ENCODE peak calls at places on chromosomes 12 and 14, in six cellular contexts. S is mammary epithelial cell, G is fibroblast of the aortic adventitia, L is right atrium auricular region, U is neural crest cell, R is uterus. K is an unnamed sample.
A peak's percentile ranks its signal among the peaks of the same experiment; 100 is the strongest.

GRCh38 chr14:92880851-92881250 is 42.1 kb upstream of the CHGA start:
- DNase-seq in G (peak; percentile 53), R (no peak), U (no peak), S (peak; percentile 58), L (peak; percentile 28), K (peak; percentile 19)

GRCh38 chr12:1644523-1645438 is 15.8 kb downstream of the WNT5B start:
- DNase-seq in L (peak; percentile 77), U (no peak), R (peak; percentile 82), S (peak; percentile 46), G (peak; percentile 79), K (peak; percentile 84)

GRCh38 chr14:22837059-22837749 is 819 bp downstream of the MMP14 start:
- DNase-seq in L (no peak), R (peak; percentile 70), S (peak; percentile 36), U (peak; percentile 41), G (peak; percentile 68), K (peak; percentile 60)

GRCh38 chr12:128077211-128077916 is 189.6 kb upstream of the TMEM132C start:
- DNase-seq in R (no peak), G (peak; percentile 47), S (no peak), U (no peak), L (no peak), K (no peak)

GRCh38 chr12:71950819-71951218 is 12.2 kb downstream of the TPH2 start:
- DNase-seq in G (no peak), L (no peak), U (no peak), S (no peak), R (no peak), K (no peak)

GRCh38 chr14:24710403-24711063 is 76.5 kb upstream of the GZMB start:
- DNase-seq in L (peak; percentile 83), R (peak; percentile 50), U (peak; percentile 51), S (peak; percentile 17), G (peak; percentile 67), K (peak; percentile 57)

GRCh38 chr12:85191-85666 is 18.7 kb downstream of the IQSEC3 start:
- DNase-seq in G (no peak), U (no peak), R (no peak), L (no peak), S (no peak), K (no peak)

GRCh38 chr12:128573907-128574306 is 249.9 kb downstream of the SLC15A4 start:
- DNase-seq in L (no peak), S (no peak), U (no peak), R (no peak), G (no peak), K (no peak)

GRCh38 chr12:82479511-82479910 is 121.2 kb downstream of the METTL25 start:
- DNase-seq in G (peak; percentile 52), L (no peak), S (peak; percentile 69), R (no peak), U (no peak), K (peak; percentile 37)

GRCh38 chr12:110245278-110245868 is 35.7 kb upstream of the ATP2A2 start:
- DNase-seq in R (no peak), L (peak; percentile 59), G (no peak), U (peak; percentile 9), S (no peak), K (no peak)

GRCh38 chr14:68460541-68460940 is 332.3 kb downstream of the ZFP36L1 start:
- DNase-seq in U (no peak), L (peak; percentile 75), R (no peak), G (peak; percentile 72), S (no peak), K (no peak)

GRCh38 chr12:106226884-106227640 is 20.8 kb downstream of the CKAP4 start:
- DNase-seq in S (peak; percentile 71), L (peak; percentile 60), G (peak; percentile 82), U (peak; percentile 34), R (no peak), K (peak; percentile 56)

GRCh38 chr14:94392510-94392935 is 4.1 kb upstream of the SERPINA1 start:
- DNase-seq in U (no peak), S (peak; percentile 71), R (no peak), G (peak; percentile 62), L (peak; percentile 68), K (no peak)

GRCh38 chr14:64658201-64658600 is 46.0 kb upstream of the PLEKHG3 start:
- DNase-seq in U (no peak), L (no peak), R (no peak), G (no peak), S (no peak), K (no peak)

GRCh38 chr12:122227341-122227740 is 1.5 kb upstream of the DIABLO start:
- DNase-seq in L (no peak), R (no peak), U (no peak), G (no peak), S (no peak), K (no peak)

GRCh38 chr12:10722502-10722904 is 620 bp downstream of the YBX3 start:
- DNase-seq in G (peak; percentile 56), R (peak; percentile 59), L (peak; percentile 63), S (peak; percentile 60), U (peak; percentile 22), K (peak; percentile 48)
- TF ChIP-seq CTCF in G (peak; percentile 21), R (peak; percentile 27), L (peak; percentile 37), S (no peak), U (peak; percentile 45), K (no peak)

DNA sequence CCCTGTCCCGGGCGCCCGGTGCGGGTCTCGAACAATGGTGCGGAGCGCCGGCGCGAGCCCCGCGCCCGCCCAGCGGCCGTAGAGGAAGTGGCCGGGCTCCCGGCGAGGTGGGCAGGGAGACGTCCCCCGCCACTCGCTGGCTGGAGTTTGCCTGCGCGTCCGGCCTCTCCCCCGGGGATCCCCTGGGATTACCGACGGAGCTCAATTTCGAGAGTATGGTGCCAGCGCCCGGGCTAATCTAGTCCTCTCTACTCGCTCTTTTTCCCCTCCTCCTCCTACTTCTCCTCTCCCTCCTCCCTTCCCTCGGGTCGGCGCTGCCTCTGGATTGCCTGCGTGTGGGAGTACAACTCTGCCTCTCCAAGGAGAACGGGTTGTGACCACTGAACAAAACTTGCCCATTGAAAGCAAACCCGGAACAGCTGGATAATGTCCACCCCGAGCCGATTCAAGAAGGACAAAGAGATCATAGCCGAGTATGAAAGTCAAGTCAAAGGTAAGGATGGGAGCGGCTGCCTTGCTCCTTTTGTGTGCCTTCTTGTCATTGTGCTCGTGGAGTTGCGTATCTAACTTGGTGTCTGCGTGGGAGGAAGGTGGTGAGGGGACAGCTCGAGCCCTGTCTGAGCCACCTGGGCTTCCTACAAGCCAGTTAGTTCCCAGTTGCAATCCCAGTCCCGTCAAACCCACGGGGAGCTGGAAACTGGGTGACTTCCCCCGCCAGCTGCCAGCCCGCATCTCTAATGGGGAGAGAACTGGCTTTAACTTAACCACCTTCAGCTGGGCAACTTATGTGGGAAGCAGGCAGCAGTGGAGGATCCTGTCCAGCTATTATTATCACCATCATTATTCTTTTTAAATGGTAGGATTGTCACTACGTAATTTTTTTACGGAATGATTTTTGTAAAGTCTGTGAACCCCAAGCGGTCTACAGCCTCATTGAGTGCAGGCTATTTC is at the start of gene SRGAP1:
- DNase-seq in U (peak; percentile 48), L (peak; percentile 75), R (peak; percentile 72), S (peak; percentile 67), G (peak; percentile 87), K (peak; percentile 49)
- TF ChIP-seq CTCF in U (no peak), L (no peak), R (peak; percentile 9), S (no peak), G (peak; percentile 39), K (no peak)

GRCh38 chr12:94551810-94552209 is 92.1 kb upstream of the CEP83 start:
- DNase-seq in L (no peak), R (no peak), S (no peak), G (no peak), U (no peak), K (no peak)

GRCh38 chr12:94550964-94551363 is 91.3 kb upstream of the CEP83 start:
- DNase-seq in U (no peak), R (no peak), L (no peak), G (no peak), S (peak; percentile 58), K (no peak)

GRCh38 chr12:94545937-94546771 is 86.5 kb upstream of the CEP83 start:
- DNase-seq in L (no peak), S (peak; percentile 65), U (peak; percentile 39), G (peak; percentile 81), R (peak; percentile 24), K (peak; percentile 51)
- TF ChIP-seq CTCF in L (peak; percentile 90), S (peak; percentile 95), U (peak; percentile 82), G (peak; percentile 88), R (peak; percentile 57), K (peak; percentile 76)

DNA sequence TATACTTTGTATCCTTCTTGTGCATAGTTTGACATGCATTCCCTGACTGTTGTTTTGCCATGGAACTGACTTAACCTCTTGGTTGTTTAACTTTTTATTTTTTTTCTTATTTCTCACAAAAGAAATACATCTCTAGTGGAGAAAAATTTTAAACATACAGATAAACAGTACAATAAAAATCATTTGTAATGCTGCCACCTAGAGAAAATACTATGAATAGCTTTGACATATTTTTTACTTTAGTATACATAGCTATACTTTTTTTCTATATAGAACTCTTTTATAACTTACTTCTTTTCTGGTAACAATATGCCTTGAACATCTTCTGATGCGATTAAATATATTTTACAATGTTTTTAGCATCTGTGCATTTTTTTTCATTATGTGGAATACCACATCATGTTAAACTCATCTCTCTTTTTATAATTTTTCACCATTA is 184.5 kb downstream of the AKAP6 start:
- DNase-seq in L (no peak), U (no peak), S (peak; percentile 4), R (no peak), G (peak; percentile 46), K (peak; percentile 20)
- TF ChIP-seq CTCF in L (peak; percentile 66), U (peak; percentile 71), S (peak; percentile 43), R (peak; percentile 25), G (peak; percentile 47), K (peak; percentile 84)

K was measured in HFFc6.